ENCODE peak calls at places on chromosome 13, in four cellular contexts. I is tibial artery, Y is A549, R is uterus. E is an unnamed sample.

GRCh38 chr13:97798836-97799235 is 154.6 kb upstream of the IPO5 start:
- DNase-seq in I (no peak), Y (no peak), R (no peak), E (no peak)

GRCh38 chr13:110125613-110126272 is 181.2 kb downstream of the COL4A1 start:
- DNase-seq in I (no peak), Y (no peak), R (no peak), E (no peak)

GRCh38 chr13:67662997-67663396 is 432.9 kb upstream of the PCDH9 start:
- DNase-seq in I (no peak), Y (no peak), R (no peak), E (no peak)

GRCh38 chr13:111388851-111389500 is 68.5 kb downstream of the TEX29 start:
- DNase-seq in I (peak), Y (no peak), R (no peak), E (no peak)

GRCh38 chr13:47480121-47480520 is 521.0 kb downstream of the SUCLA2 start:
- DNase-seq in I (no peak), Y (no peak), R (no peak), E (no peak)

GRCh38 chr13:65378943-65379519 is 1851.1 kb downstream of the PCDH9 start:
- DNase-seq in I (no peak), Y (peak), R (no peak), E (no peak)

GRCh38 chr13:79593121-79593520 is 112.2 kb downstream of the NDFIP2 start:
- DNase-seq in I (no peak), Y (no peak), R (no peak), E (no peak)

GRCh38 chr13:81487151-81487550 is 1146.2 kb upstream of the SPRY2 start:
- DNase-seq in I (no peak), Y (peak), R (no peak), E (no peak)

GRCh38 chr13:110580800-110581199 is 19.3 kb upstream of the RAB20 start:
- DNase-seq in I (no peak), Y (no peak), R (no peak), E (no peak)

GRCh38 chr13:30880756-30881155 is 25.3 kb upstream of the MEDAG start:
- DNase-seq in I (peak), Y (peak), R (no peak), E (no peak)

GRCh38 chr13:31395090-31395489 is 195.3 kb downstream of the B3GLCT start:
- DNase-seq in I (no peak), Y (no peak), R (no peak), E (no peak)

DNA sequence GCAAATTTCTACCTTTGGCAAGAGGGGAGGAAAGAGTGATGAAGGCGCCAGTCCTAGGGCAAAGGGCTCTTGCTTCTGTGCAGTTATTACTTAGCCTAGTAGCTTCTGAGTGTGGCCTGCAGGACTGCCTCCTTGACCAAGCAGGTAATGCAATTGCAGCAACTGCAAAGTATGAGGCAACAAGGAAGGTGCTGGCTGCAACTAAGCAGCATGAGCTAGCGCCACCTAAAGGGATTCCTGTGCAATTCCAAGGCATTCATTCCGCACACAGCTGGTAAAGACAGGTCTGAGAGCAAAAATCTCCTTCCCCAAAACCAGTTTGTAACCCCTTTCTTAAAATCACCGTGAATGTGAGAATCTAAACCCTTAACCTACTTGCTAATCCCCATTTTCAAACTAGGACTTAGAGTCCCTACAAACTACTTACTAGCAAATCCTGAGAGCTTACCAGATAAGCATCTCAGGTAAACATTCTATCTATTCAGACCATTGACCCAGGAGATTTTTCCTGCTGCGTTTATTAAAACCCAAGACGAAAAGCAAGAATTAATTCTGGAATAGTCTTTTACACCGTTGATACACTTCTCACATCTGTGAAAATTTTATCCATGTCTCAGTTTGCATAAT is 62.9 kb downstream of the DCT start:
- DNase-seq in I (no peak), Y (peak), R (no peak), E (no peak)
- TF ChIP-seq CTCF in I (peak), Y (no peak), R (no peak), E (peak)

DNA sequence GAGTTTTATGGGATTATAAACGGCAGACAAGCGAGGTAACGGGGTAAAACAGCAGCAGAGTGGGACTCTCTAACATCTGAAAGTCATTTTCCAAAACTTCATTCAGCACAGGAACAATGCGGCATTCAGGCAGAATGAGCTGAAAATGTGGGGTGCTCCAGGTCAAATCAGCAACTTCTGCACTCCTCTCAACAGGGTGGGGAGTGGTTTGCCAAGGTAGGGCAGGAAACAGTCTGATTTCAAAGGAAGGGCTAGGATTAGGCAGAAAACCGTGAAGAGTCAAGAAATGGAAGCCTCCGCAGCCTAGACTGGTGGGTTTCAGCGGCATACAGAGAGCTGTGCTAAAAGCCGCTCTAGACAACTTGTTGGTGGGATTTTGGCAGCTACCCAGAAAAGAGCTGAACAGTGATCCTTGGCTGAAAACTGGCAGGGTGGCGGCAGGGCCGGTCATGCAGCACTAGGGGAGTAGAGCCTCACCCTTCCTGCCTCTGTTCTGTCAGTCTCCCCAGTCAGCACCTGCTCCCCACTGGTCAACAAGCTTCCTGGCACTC is 154.2 kb upstream of the KLF12 start:
- DNase-seq in I (no peak), Y (no peak), R (peak), E (no peak)
- TF ChIP-seq CTCF in I (no peak), Y (no peak), R (no peak), E (no peak)

DNA sequence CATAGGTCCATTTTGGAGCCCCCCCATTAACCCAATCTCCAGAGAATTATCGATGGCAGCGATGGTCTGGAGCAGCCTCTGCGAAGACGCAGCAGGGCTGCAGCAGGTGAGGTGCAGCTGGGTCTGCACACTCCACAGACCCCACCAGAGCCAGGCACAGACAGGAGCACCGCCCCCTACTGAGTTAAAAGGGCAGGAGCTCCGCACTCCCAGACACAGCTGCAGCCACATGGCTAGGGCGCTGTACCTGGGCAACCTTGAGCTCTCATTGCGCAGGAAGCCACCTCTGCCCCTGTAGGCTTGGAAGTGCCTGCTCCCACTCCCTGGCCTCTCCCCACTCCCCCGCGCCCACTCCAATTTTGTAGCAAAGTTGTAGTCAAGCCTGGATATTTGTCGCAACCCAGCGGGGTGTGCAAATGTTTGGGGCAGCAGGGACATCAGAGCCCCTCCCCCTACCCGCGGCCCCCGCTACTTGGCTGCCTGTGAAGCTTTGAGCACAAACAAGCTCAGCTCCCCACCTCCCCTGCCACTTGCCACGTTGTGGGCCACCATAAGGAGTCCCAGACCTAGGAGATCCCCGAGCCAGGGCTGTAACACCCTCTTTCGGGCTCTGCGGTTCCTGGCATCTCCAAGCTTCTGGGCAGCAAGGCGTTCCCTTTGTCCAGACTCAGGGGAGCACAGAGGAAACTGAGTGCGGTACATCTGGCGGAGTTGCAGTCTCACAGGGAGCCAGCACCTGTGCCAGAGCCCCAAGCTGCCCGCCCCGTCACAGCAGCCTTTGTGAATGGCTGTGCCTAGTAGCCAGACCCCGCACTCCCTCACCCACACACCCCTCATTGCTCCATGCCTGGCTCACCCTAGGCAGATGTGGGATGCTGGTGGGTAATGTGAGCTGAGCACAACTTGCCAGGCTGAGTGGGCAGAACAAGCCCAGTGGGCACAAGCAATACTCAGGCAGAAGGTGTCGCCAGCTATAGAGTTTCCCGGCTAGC is 949.7 kb upstream of the SLITRK1 start:
- DNase-seq in I (no peak), Y (no peak), R (no peak), E (no peak)
- TF ChIP-seq CTCF in I (no peak), Y (no peak), R (no peak), E (no peak)

DNA sequence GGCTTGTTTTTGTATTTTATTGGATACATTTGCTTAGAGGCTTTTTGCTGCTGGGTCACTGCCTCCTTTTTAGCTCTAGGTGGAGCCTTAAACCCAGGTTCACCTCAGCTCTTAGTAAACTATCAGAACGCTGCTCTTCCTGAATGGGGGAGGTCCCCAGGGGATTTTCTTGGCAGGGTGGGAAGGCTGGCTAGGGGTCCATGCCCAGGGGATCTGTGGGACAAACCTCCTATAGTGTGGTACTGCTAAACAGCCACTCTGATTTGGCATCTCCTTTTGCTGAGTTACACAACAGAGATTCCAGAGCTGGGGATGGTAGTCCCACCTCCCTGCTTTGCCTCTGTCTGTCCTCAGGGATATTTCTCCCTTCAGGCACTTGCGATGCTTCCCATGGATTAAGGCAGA is 204.9 kb downstream of the ZIC5 start:
- DNase-seq in I (no peak), Y (no peak), R (no peak), E (no peak)
- TF ChIP-seq CTCF in I (no peak), Y (no peak), R (no peak), E (no peak)

GRCh38 chr13:40665061-40665753 is 1.2 kb downstream of the FOXO1 start:
- DNase-seq in I (peak), Y (peak), R (peak), E (peak)
- TF ChIP-seq CTCF in I (no peak), Y (no peak), R (no peak), E (no peak)

E was measured in CD14-positive monocyte.